ENCODE peak calls at places on chromosomes 1 and 21, in five cellular contexts. C, F, G, S and H are unnamed samples.

GRCh38 chr1:8257621-8258020 is 60.3 kb upstream of the SLC45A1 start:
- DNase-seq in G (no peak), C (no peak), F (no peak), S (peak), H (no peak)

GRCh38 chr1:70818391-70818790 is 229.2 kb downstream of the PTGER3 start:
- DNase-seq in C (no peak), S (peak), G (no peak), F (no peak), H (no peak)

GRCh38 chr1:216183427-216183826 is 239.8 kb downstream of the USH2A start:
- DNase-seq in F (peak), S (peak), C (no peak), G (no peak), H (no peak)

GRCh38 chr1:243718893-243719292 is 131.2 kb downstream of the AKT3 start:
- DNase-seq in F (no peak), C (no peak), S (peak), G (no peak), H (no peak)

GRCh38 chr21:16085436-16085835 is 355.7 kb downstream of the USP25 start:
- DNase-seq in C (no peak), F (no peak), S (peak), G (no peak), H (no peak)

GRCh38 chr1:74767490-74767889 is 34.5 kb downstream of the TYW3 start:
- DNase-seq in F (no peak), C (no peak), G (no peak), S (peak), H (no peak)

GRCh38 chr1:210448293-210448892 is 119.7 kb downstream of the HHAT start:
- DNase-seq in G (no peak), F (peak), S (peak), C (no peak), H (no peak)

GRCh38 chr1:156815307-156815826 is 1.3 kb downstream of the SH2D2A start:
- DNase-seq in C (no peak), S (peak), F (no peak), G (no peak), H (no peak)

GRCh38 chr1:241627453-241628329 is 12.5 kb downstream of the CHML start:
- DNase-seq in F (no peak), G (peak), S (peak), C (no peak), H (no peak)

GRCh38 chr1:86277909-86278308 is 118.2 kb downstream of the ODF2L start:
- DNase-seq in F (no peak), S (no peak), C (no peak), G (no peak), H (no peak)

GRCh38 chr1:153984125-153984899 is 1.8 kb downstream of the RAB13 start:
- DNase-seq in F (no peak), C (no peak), G (no peak), S (no peak), H (no peak)

GRCh38 chr1:39406533-39407478 is 84.6 kb upstream of the BMP8A start:
- DNase-seq in G (no peak), C (no peak), F (no peak), S (peak), H (no peak)